ENCODE peak calls at places on chromosome X, in seven cellular contexts. N is esophagus squamous epithelium, C is lower leg skin, R is HFF-Myc, Z is iris pigment epithelial cell, V is Calu3, F is HT1080. M is an unnamed sample.

GRCh38 chrX:19795289-19795688 is 92.1 kb downstream of the SH3KBP1 start:
- DNase-seq in V (no peak), N (no peak), C (no peak), F (no peak), R (no peak), Z (no peak), M (no peak)

GRCh38 chrX:110454336-110454735 is 95.7 kb downstream of the RTL9 start:
- DNase-seq in F (no peak), N (no peak), Z (no peak), C (no peak), R (no peak), V (no peak), M (no peak)

GRCh38 chrX:137569470-137569891 is 3.6 kb downstream of the ZIC3 start:
- DNase-seq in R (no peak), V (no peak), Z (no peak), F (no peak), C (no peak), N (no peak), M (no peak)

GRCh38 chrX:8235026-8235425 is 64.0 kb upstream of the VCX2 start:
- DNase-seq in C (no peak), V (no peak), N (no peak), R (no peak), Z (peak; percentile 1), F (peak; percentile 3), M (no peak)

GRCh38 chrX:133897593-133898163 is 87.7 kb downstream of the GPC3 start:
- DNase-seq in N (no peak), Z (no peak), C (no peak), V (no peak), R (no peak), F (no peak), M (no peak)

GRCh38 chrX:77003956-77004355 is 443.2 kb upstream of the FGF16 start:
- DNase-seq in Z (no peak), C (no peak), F (no peak), N (no peak), R (no peak), V (no peak), M (no peak)

GRCh38 chrX:124086411-124086810 is 124.9 kb downstream of the STAG2 start:
- DNase-seq in Z (peak; percentile 19), F (no peak), V (no peak), N (no peak), C (no peak), R (no peak), M (no peak)

GRCh38 chrX:150688911-150689451 is 4.2 kb upstream of the MTMR1 start:
- DNase-seq in N (no peak), Z (peak; percentile 96), R (peak; percentile 81), F (peak; percentile 97), C (no peak), V (peak; percentile 70), M (peak; percentile 94)

GRCh38 chrX:49762175-49762704 is 66.5 kb upstream of the PAGE1 start:
- DNase-seq in N (no peak), C (no peak), R (no peak), F (no peak), Z (no peak), V (no peak), M (no peak)

GRCh38 chrX:129235903-129236302 is 287.4 kb downstream of the SMARCA1 start:
- DNase-seq in Z (no peak), F (no peak), V (no peak), C (no peak), N (no peak), R (no peak), M (no peak)

GRCh38 chrX:68746988-68747387 is 81.8 kb upstream of the EFNB1 start:
- DNase-seq in N (no peak), Z (no peak), F (no peak), V (no peak), C (peak; percentile 76), R (no peak), M (no peak)

GRCh38 chrX:13398073-13398823 is 78.4 kb upstream of the ATXN3L start:
- DNase-seq in Z (peak; percentile 99), V (peak; percentile 86), R (peak; percentile 93), N (no peak), F (peak; percentile 99), C (no peak), M (peak; percentile 96)

GRCh38 chrX:116667346-116667745 is 204.6 kb upstream of the CT83 start:
- DNase-seq in F (no peak), C (no peak), N (no peak), V (no peak), Z (no peak), R (no peak), M (no peak)

GRCh38 chrX:9316096-9316495 is 148.8 kb upstream of the TBL1X start:
- DNase-seq in V (no peak), F (no peak), R (no peak), C (no peak), Z (no peak), N (no peak), M (no peak)

GRCh38 chrX:134548257-134548732 is 88.3 kb downstream of the HPRT1 start:
- DNase-seq in N (no peak), R (no peak), F (peak; percentile 13), Z (no peak), V (no peak), C (no peak), M (peak; percentile 26)

GRCh38 chrX:39834600-39834999 is 263.2 kb downstream of the BCOR start:
- DNase-seq in R (no peak), Z (no peak), N (no peak), C (no peak), F (no peak), V (no peak), M (no peak)

GRCh38 chrX:38192007-38192625 is 28.6 kb downstream of the SRPX start:
- DNase-seq in R (no peak), C (no peak), Z (no peak), V (peak; percentile 28), F (no peak), N (no peak), M (no peak)

GRCh38 chrX:143854006-143854405 is 29.9 kb upstream of the UBE2NL start:
- DNase-seq in V (no peak), R (no peak), N (no peak), C (no peak), Z (peak; percentile 77), F (peak; percentile 68), M (peak; percentile 37)

GRCh38 chrX:41922694-41923171 is 621 bp downstream of the CASK start:
- DNase-seq in F (peak; percentile 1), Z (peak; percentile 17), V (peak; percentile 40), R (no peak), C (no peak), N (no peak), M (peak; percentile 19)

GRCh38 chrX:39162322-39162721 is 361.1 kb downstream of the MID1IP1 start:
- DNase-seq in F (no peak), Z (no peak), N (no peak), C (peak; percentile 84), R (no peak), V (no peak), M (no peak)

GRCh38 chrX:21305799-21306336 is 68.3 kb upstream of the CNKSR2 start:
- DNase-seq in R (no peak), F (no peak), Z (no peak), C (no peak), N (no peak), V (no peak), M (no peak)

GRCh38 chrX:9917861-9918260 is 49.3 kb upstream of the CLDN34 start:
- DNase-seq in F (no peak), Z (no peak), C (no peak), N (no peak), R (no peak), V (no peak), M (no peak)

GRCh38 chrX:18649498-18649951 is 22.4 kb downstream of the RS1 start:
- DNase-seq in V (no peak), F (no peak), Z (no peak), R (no peak), C (no peak), N (no peak), M (no peak)

GRCh38 chrX:37958493-37959211 is 47.7 kb upstream of the SYTL5 start:
- DNase-seq in F (no peak), Z (peak; percentile 14), N (no peak), V (no peak), R (no peak), C (no peak), M (no peak)

GRCh38 chrX:107674480-107675364 is 46.4 kb downstream of the PRPS1 start:
- DNase-seq in C (peak; percentile 97), V (no peak), R (no peak), F (no peak), N (peak; percentile 20), Z (peak; percentile 73), M (no peak)

GRCh38 chrX:112642349-112642748 is 37.4 kb downstream of the LHFPL1 start:
- DNase-seq in N (no peak), V (peak; percentile 20), C (no peak), R (peak; percentile 20), Z (peak; percentile 60), F (peak; percentile 61), M (peak; percentile 1)

GRCh38 chrX:153773741-153774575 is 6.9 kb upstream of the SRPK3 start:
- DNase-seq in F (no peak), V (no peak), Z (no peak), C (no peak), N (no peak), R (no peak), M (no peak)

GRCh38 chrX:8548446-8548845 is 83.8 kb downstream of the VCX3B start:
- DNase-seq in F (no peak), C (no peak), V (no peak), N (no peak), Z (no peak), R (no peak), M (no peak)

GRCh38 chrX:113962338-113962737 is 621.5 kb upstream of the HTR2C start:
- DNase-seq in N (no peak), R (no peak), F (no peak), C (no peak), V (no peak), Z (no peak), M (no peak)

GRCh38 chrX:126557151-126557550 is 4.5 kb upstream of the DCAF12L1 start:
- DNase-seq in F (peak; percentile 52), R (no peak), Z (no peak), V (no peak), C (no peak), N (no peak), M (no peak)

GRCh38 chrX:119734897-119735339 is 23.5 kb upstream of the SOWAHD start:
- DNase-seq in F (no peak), Z (no peak), V (peak; percentile 13), R (no peak), N (no peak), C (no peak), M (no peak)

GRCh38 chrX:40297949-40298539 is 200.3 kb upstream of the BCOR start:
- DNase-seq in V (no peak), F (no peak), C (no peak), Z (no peak), R (no peak), N (no peak), M (no peak)

GRCh38 chrX:65637335-65637734 is 30.1 kb upstream of the MSN start:
- DNase-seq in F (no peak), Z (no peak), C (no peak), V (no peak), R (no peak), N (no peak), M (no peak)

GRCh38 chrX:134294548-134294947 is 57.6 kb downstream of the CCDC160 start:
- DNase-seq in Z (peak; percentile 7), F (no peak), V (no peak), N (no peak), R (no peak), C (no peak), M (no peak)

M was measured in EL.